ENCODE peak calls at places on chromosomes 2 and 18, in eight cellular contexts. One of them, this sample, is unnamed.

GRCh38 chr2:217402622-217403383 is 542.9 kb upstream of the TNP1 start:
- DNase-seq in H1: no peak
- DNase-seq in coronary artery: no peak
- DNase-seq in pancreas: no peak
- DNase-seq in GM10248: no peak
- DNase-seq in mucosa of descending colon: no peak
- DNase-seq in lower lobe of right lung: no peak
- DNase-seq in AG10803: no peak
- DNase-seq in this sample: no peak

GRCh38 chr18:59419386-59419785 is 60.3 kb upstream of the LMAN1 start:
- DNase-seq in H1: no peak
- DNase-seq in mucosa of descending colon: no peak
- DNase-seq in pancreas: no peak
- DNase-seq in GM10248: no peak
- DNase-seq in AG10803: peak
- DNase-seq in coronary artery: no peak
- DNase-seq in lower lobe of right lung: no peak
- DNase-seq in this sample: no peak

GRCh38 chr2:43047187-43047780 is 179.1 kb downstream of the ZFP36L2 start:
- DNase-seq in mucosa of descending colon: peak
- DNase-seq in pancreas: no peak
- DNase-seq in coronary artery: no peak
- DNase-seq in AG10803: no peak
- DNase-seq in GM10248: no peak
- DNase-seq in H1: no peak
- DNase-seq in lower lobe of right lung: no peak
- DNase-seq in this sample: no peak

GRCh38 chr2:147756103-147756502 is 88.7 kb upstream of the ACVR2A start:
- DNase-seq in coronary artery: no peak
- DNase-seq in lower lobe of right lung: no peak
- DNase-seq in mucosa of descending colon: no peak
- DNase-seq in pancreas: no peak
- DNase-seq in GM10248: no peak
- DNase-seq in H1: no peak
- DNase-seq in AG10803: no peak
- DNase-seq in this sample: no peak

GRCh38 chr2:88714667-88715066 is 23.2 kb downstream of the RPIA start:
- DNase-seq in H1: no peak
- DNase-seq in AG10803: no peak
- DNase-seq in pancreas: no peak
- DNase-seq in lower lobe of right lung: no peak
- DNase-seq in coronary artery: no peak
- DNase-seq in mucosa of descending colon: no peak
- DNase-seq in GM10248: no peak
- DNase-seq in this sample: no peak

GRCh38 chr2:196242131-196242620 is 70.8 kb upstream of the STK17B start:
- DNase-seq in lower lobe of right lung: peak
- DNase-seq in GM10248: peak
- DNase-seq in mucosa of descending colon: no peak
- DNase-seq in pancreas: no peak
- DNase-seq in H1: no peak
- DNase-seq in coronary artery: no peak
- DNase-seq in AG10803: no peak
- DNase-seq in this sample: no peak

GRCh38 chr2:110773470-110773921 is 41.1 kb downstream of the ACOXL start:
- DNase-seq in AG10803: no peak
- DNase-seq in mucosa of descending colon: peak
- DNase-seq in pancreas: peak
- DNase-seq in H1: no peak
- DNase-seq in lower lobe of right lung: no peak
- DNase-seq in coronary artery: peak
- DNase-seq in GM10248: no peak
- DNase-seq in this sample: no peak

GRCh38 chr2:28322456-28322855 is 70.2 kb upstream of the FOSL2 start:
- DNase-seq in AG10803: no peak
- DNase-seq in coronary artery: no peak
- DNase-seq in mucosa of descending colon: no peak
- DNase-seq in GM10248: no peak
- DNase-seq in pancreas: no peak
- DNase-seq in H1: no peak
- DNase-seq in lower lobe of right lung: no peak
- DNase-seq in this sample: no peak

DNA sequence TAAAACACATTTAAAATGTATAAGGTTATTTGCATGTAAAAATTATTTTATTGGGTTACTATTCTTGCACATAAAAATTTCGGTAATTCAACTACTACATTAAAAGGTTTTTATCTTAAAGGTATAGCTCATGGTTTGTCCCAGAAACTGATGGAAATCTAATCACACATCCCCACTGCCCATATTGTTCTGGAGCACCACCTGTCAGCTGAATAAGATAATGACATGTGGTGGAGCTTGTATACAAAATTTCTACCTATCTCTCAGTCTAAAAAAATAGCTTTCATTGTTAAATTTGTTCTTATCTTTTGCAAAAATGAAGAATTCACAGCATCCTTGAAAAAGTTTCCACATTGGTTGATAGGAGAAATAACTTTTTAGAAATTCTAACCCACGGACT is 18.3 kb downstream of the ERBB4 start:
- DNase-seq in AG10803: peak
- DNase-seq in mucosa of descending colon: no peak
- DNase-seq in GM10248: no peak
- DNase-seq in lower lobe of right lung: no peak
- DNase-seq in pancreas: no peak
- DNase-seq in H1: no peak
- DNase-seq in coronary artery: no peak
- DNase-seq in this sample: no peak
- TF ChIP-seq CTCF in AG10803: peak
- TF ChIP-seq CTCF in mucosa of descending colon: no peak
- TF ChIP-seq CTCF in GM10248: peak
- TF ChIP-seq CTCF in lower lobe of right lung: no peak
- TF ChIP-seq CTCF in pancreas: no peak
- TF ChIP-seq CTCF in H1: no peak
- TF ChIP-seq CTCF in coronary artery: no peak
- TF ChIP-seq CTCF in this sample: peak

DNA sequence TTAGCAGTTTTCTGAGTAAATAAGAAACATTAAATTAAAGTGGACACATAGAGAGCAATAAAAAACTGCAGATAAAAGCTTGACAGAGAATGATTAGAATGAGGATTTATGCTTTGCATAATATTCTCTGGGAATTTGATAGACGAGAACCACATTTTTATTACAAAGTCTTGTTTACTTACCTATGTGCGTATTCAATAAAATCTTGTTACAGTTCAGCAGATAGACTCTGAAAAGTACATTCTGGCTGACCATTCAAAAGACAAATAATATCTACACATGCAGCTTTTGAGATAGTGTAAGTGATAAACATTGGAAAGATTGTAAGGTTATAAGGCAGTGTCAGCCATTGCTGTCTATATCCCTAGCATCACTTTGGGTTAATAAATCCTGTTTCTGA is 381.6 kb downstream of the NYAP2 start:
- DNase-seq in H1: no peak
- DNase-seq in lower lobe of right lung: no peak
- DNase-seq in coronary artery: no peak
- DNase-seq in AG10803: no peak
- DNase-seq in mucosa of descending colon: no peak
- DNase-seq in pancreas: no peak
- DNase-seq in GM10248: no peak
- DNase-seq in this sample: no peak
- TF ChIP-seq CTCF in H1: no peak
- TF ChIP-seq CTCF in lower lobe of right lung: no peak
- TF ChIP-seq CTCF in coronary artery: no peak
- TF ChIP-seq CTCF in AG10803: no peak
- TF ChIP-seq CTCF in mucosa of descending colon: no peak
- TF ChIP-seq CTCF in pancreas: no peak
- TF ChIP-seq CTCF in GM10248: no peak
- TF ChIP-seq CTCF in this sample: no peak

DNA sequence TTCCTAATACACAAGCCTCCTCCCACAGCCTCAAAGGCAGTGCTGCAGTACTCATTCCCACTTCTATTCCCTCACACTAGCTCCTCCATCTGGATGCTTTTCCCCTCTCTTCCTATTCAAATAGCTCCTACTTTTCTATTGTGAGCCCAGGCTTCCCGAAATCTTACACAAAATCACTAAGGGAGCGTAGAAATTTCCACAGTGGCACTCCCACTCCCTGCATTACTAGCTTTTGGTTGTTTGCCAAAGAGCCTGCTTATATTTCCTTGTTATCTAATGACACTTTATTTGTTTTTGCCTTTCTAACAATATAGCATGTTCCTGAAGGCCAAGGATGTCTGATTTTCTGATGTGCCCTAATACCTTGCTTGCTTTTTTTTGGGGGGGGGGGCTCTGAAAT is 10.9 kb downstream of the EPAS1 start:
- DNase-seq in coronary artery: no peak
- DNase-seq in GM10248: no peak
- DNase-seq in AG10803: no peak
- DNase-seq in H1: no peak
- DNase-seq in lower lobe of right lung: no peak
- DNase-seq in mucosa of descending colon: no peak
- DNase-seq in pancreas: no peak
- DNase-seq in this sample: no peak
- TF ChIP-seq CTCF in coronary artery: no peak
- TF ChIP-seq CTCF in GM10248: no peak
- TF ChIP-seq CTCF in AG10803: no peak
- TF ChIP-seq CTCF in H1: no peak
- TF ChIP-seq CTCF in lower lobe of right lung: no peak
- TF ChIP-seq CTCF in mucosa of descending colon: no peak
- TF ChIP-seq CTCF in pancreas: no peak
- TF ChIP-seq CTCF in this sample: no peak

DNA sequence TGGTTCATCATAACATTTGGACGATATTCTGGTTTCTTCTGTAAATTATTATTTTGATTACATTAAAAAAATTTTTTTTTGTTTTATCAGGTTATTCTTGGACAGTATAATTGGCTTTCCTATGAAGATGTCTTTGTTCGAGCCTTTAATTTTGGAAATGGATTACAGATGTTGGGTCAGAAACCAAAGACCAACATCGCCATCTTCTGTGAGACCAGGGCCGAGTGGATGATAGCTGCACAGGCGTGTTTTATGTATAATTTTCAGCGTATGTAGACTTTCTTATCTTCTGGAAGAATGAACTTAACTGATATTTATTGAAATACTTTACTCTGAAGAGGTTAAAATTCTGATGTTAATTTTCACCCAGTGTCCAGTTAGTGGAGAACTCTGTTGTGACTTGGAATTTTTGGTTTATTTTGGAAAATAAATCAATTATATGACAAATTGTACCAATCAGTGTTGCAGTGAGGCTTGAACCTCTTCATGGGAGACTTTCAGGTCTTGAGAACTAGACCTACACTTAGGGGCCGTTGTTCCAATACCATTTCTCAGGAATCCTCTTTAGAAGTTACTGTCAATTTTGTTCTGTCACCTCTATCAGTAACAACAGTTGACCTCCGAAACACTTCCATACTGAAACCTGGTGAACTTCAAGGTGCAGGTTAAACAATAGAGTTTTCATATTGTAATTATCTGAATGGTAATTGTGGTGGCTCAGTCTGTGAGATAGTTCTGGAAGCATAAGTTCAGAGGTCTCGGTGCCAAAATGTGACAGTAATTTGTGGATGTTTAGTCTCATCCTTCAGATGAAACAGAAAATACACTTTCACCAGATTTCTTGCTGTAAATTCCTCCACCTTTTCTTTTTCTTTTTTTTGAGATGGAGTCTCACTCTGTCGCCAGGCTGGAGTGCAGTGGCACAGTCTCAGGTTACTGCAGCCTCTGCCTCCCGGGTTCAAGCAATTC is 55.7 kb downstream of the ACSL3 start:
- DNase-seq in H1: no peak
- DNase-seq in pancreas: no peak
- DNase-seq in AG10803: no peak
- DNase-seq in GM10248: no peak
- DNase-seq in lower lobe of right lung: no peak
- DNase-seq in coronary artery: no peak
- DNase-seq in mucosa of descending colon: no peak
- DNase-seq in this sample: no peak
- TF ChIP-seq CTCF in H1: no peak
- TF ChIP-seq CTCF in pancreas: no peak
- TF ChIP-seq CTCF in AG10803: peak
- TF ChIP-seq CTCF in GM10248: no peak
- TF ChIP-seq CTCF in lower lobe of right lung: peak
- TF ChIP-seq CTCF in coronary artery: no peak
- TF ChIP-seq CTCF in mucosa of descending colon: no peak
- TF ChIP-seq CTCF in this sample: no peak

DNA sequence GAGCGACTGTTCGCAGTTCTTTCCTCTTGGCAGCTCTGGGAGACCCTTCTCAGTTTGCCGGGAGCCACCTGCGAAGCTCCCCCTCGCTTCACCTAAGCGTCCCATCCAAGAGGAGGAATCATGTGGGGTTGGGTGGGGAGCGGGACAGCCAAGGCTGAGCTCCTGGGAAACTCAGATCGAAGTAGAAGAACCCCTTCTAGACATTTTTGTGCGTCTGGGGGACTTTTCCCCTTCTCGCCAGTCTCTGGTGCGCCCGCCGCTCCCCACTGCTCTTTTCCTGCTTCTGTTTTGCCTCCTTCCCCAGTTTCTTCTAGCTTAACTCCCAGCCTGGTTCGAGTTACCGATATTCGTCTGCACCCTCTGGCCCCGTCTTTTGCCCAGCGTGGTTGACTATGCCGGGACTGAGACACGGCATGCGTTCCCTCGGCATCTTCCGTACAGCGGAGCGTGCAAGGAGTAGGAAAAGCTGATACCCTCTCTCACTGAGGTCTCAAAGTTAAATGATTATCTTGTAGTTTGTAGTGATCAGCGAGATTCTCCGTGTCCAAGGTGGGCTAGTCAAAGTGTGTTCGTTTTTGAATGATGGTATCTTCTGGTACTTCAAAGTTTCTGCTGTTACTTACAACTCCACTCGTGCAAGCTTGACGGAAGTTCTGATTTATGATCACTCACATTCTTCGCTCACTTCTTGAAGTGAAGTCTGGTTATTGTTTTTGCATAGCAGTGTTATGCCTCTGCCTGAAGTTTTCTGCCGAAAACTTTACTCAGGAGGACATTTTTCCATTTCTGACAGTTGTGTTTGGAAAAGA is 664 bp downstream of the CAMKMT start:
- DNase-seq in lower lobe of right lung: no peak
- DNase-seq in mucosa of descending colon: peak
- DNase-seq in AG10803: peak
- DNase-seq in coronary artery: peak
- DNase-seq in pancreas: peak
- DNase-seq in GM10248: peak
- DNase-seq in H1: no peak
- DNase-seq in this sample: no peak
- TF ChIP-seq CTCF in lower lobe of right lung: no peak
- TF ChIP-seq CTCF in mucosa of descending colon: no peak
- TF ChIP-seq CTCF in AG10803: no peak
- TF ChIP-seq CTCF in coronary artery: no peak
- TF ChIP-seq CTCF in pancreas: no peak
- TF ChIP-seq CTCF in GM10248: no peak
- TF ChIP-seq CTCF in H1: no peak
- TF ChIP-seq CTCF in this sample: no peak

This sample was measured in D721Med.